ENCODE peak calls at places on chromosomes 16 and 17, in six cellular contexts. H, T, A, Q, D and S are unnamed samples. For H3K4me1, the result is how much of the 10 kb centered on the place peaks cover.

GRCh38 chr17:44095647-44096496 is 25.3 kb downstream of the G6PC3 start:
- DNase-seq in T (peak), Q (peak), A (peak), H (peak), D (peak), S (peak)

GRCh38 chr17:44362964-44363612 is 565 bp downstream of the FAM171A2 start:
- DNase-seq in A (no peak), H (no peak), D (peak), Q (peak), T (no peak), S (peak)

GRCh38 chr16:2964416-2965223 is 545 bp downstream of the KREMEN2 start:
- DNase-seq in T (peak), A (no peak), H (peak), D (no peak), Q (peak), S (peak)

GRCh38 chr17:17416400-17417360 is 60.1 kb upstream of the MED9 start:
- DNase-seq in T (no peak), Q (no peak), H (no peak), A (peak), D (peak), S (no peak)

GRCh38 chr16:3579776-3580175 is 2.6 kb upstream of the NLRC3 start:
- DNase-seq in Q (no peak), H (no peak), A (no peak), D (no peak), T (no peak), S (no peak)

GRCh38 chr16:68265078-68265925 is 976 bp downstream of the SLC7A6 start:
- DNase-seq in T (no peak), H (no peak), D (peak), Q (peak), A (peak), S (peak)

GRCh38 chr16:31072540-31073072 is 1.4 kb downstream of the ZNF668 start:
- DNase-seq in H (peak), T (no peak), D (peak), A (peak), Q (no peak), S (peak)

GRCh38 chr16:31006086-31006385 is 4.4 kb downstream of the STX1B start:
- DNase-seq in D (no peak), T (no peak), A (peak), H (no peak), Q (no peak), S (no peak)

GRCh38 chr16:58418601-58419000 is 26.3 kb downstream of the GINS3 start:
- DNase-seq in H (no peak), D (no peak), A (peak), T (no peak), Q (no peak), S (no peak)

GRCh38 chr17:40176409-40177110 is 710 bp upstream of the RAPGEFL1 start:
- DNase-seq in T (no peak), Q (no peak), A (no peak), D (no peak), H (no peak), S (no peak)

GRCh38 chr17:9615486-9615885 is 29.8 kb upstream of the USP43 start:
- DNase-seq in D (peak), Q (no peak), H (no peak), T (no peak), A (no peak), S (peak)

GRCh38 chr17:27631897-27632725 is 1.1 kb downstream of the LGALS9 start:
- DNase-seq in D (no peak), H (no peak), Q (no peak), T (no peak), A (no peak), S (no peak)

GRCh38 chr16:8620535-8620934 is 963 bp upstream of the METTL22 start:
- DNase-seq in Q (no peak), D (no peak), T (no peak), H (no peak), A (peak), S (no peak)

GRCh38 chr17:17929655-17930380 is 42.4 kb downstream of the TOM1L2 start:
- DNase-seq in T (no peak), A (peak), Q (no peak), H (no peak), D (no peak), S (no peak)

GRCh38 chr16:73126453-73126853 is 78.5 kb upstream of the ZFHX3 start:
- DNase-seq in T (no peak), Q (no peak), A (peak), D (peak), H (no peak), S (peak)

GRCh38 chr17:60598001-60598736 is 1.8 kb upstream of the PPM1D start:
- DNase-seq in Q (no peak), H (no peak), A (no peak), D (no peak), T (no peak), S (no peak)

GRCh38 chr16:3389663-3390338 is 11.0 kb downstream of the ZSCAN32 start:
- DNase-seq in H (no peak), Q (no peak), A (no peak), T (no peak), D (no peak), S (no peak)

GRCh38 chr17:42050360-42051012 is at the start of gene C17orf113:
- DNase-seq in Q (peak), D (peak), H (peak), T (peak), A (no peak), S (no peak)

GRCh38 chr16:6961704-6962103 is 370.9 kb upstream of the RBFOX1 start:
- DNase-seq in T (no peak), D (no peak), Q (no peak), A (no peak), H (no peak), S (no peak)

GRCh38 chr16:86072328-86073102 is 173.6 kb downstream of the IRF8 start:
- DNase-seq in D (peak), A (peak), T (peak), H (peak), Q (peak), S (peak)

GRCh38 chr17:1398900-1399299 is 1.1 kb downstream of the YWHAE start:
- DNase-seq in A (peak), T (no peak), D (peak), H (no peak), Q (no peak), S (peak)

GRCh38 chr16:69031877-69032301 is 73.6 kb upstream of the HAS3 start:
- DNase-seq in T (no peak), D (no peak), A (no peak), H (no peak), Q (no peak), S (peak)

GRCh38 chr16:62213763-62214162 is 177.5 kb upstream of the CDH8 start:
- DNase-seq in T (peak), H (no peak), A (no peak), D (no peak), Q (peak), S (no peak)

DNA sequence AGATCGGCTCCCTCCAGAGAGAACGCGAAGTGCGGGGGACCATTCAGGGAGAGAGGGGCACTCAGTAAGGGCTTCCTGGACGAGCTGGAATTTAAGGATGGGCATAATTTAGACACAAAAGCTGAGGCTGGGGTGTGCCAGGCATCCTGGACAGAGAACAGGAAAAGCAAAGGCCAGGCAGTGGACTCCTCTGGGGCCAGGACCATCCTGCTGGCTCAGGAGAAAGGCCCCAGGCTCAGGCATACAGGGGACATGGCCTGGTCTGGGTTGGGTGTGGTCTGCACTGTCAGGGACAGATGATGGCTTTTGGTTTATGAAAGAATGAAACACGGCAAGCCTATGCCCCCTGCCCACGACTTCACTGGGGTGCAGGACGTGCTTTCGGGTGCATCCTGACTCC is 48.9 kb upstream of the DOC2B start:
- DNase-seq in D (no peak), Q (no peak), H (no peak), T (no peak), A (no peak), S (no peak)
- H3K14ac ChIP-seq in D (no peak), Q (no peak), H (no peak), T (no peak), A (no peak), S (no peak)

DNA sequence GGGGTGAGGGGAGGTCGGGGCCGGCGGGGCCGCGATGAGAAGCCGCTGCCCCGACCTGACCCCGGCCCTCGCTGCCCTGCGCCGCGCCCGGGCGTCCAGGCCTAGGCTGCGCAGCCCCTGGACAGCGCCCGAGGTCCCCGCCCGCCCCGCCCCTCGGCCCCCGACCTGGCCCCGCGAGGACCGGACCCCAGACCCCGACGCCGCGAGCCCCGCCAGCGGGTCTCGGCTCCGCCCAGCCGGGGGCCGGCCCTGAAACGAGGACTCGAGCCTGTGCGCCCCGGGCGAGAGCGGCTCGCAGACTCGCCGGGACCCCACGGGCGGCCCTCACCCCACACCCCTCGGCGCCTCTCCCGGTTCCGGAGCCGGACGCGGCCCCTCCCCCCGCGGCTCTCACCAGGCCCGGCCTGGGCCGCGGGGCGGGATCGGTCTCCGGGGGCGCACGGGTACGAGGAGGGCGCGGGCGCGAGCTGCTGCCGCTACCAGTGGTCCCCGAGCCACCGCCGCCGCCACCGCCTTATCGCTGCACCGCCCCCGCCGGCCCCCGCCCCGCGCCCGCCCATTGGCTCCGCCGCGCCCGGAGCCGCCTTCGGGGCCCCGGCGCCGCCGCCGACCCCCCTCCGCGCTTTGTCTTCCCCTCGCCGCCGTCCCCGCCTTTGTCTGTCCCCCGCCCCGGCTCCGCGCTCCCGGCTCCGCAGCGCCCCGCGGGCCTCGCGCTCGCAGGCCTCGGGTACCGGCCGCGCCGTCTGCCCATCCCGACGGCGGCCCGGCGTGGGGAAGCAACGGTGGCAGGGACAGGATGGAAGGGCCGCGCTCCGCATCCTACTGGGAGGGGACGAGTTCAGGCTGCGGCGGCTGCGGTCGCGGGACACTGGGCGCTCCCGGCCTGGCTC is at the start of gene LIMD2:
- DNase-seq in D (peak), H (peak), T (peak), Q (peak), A (no peak), S (peak)
- H3K4me1 ChIP-seq in D (under half), H (under half), T (under half), Q (under half), A (under half), S (under half)

GRCh38 chr17:31067699-31068184 is 27.0 kb upstream of the NF1 start:
- DNase-seq in A (peak), Q (no peak), H (no peak), D (peak), T (no peak), S (peak)
- H2AFZ ChIP-seq in A (no peak), Q (no peak), H (no peak), D (no peak), T (no peak), S (no peak)

DNA sequence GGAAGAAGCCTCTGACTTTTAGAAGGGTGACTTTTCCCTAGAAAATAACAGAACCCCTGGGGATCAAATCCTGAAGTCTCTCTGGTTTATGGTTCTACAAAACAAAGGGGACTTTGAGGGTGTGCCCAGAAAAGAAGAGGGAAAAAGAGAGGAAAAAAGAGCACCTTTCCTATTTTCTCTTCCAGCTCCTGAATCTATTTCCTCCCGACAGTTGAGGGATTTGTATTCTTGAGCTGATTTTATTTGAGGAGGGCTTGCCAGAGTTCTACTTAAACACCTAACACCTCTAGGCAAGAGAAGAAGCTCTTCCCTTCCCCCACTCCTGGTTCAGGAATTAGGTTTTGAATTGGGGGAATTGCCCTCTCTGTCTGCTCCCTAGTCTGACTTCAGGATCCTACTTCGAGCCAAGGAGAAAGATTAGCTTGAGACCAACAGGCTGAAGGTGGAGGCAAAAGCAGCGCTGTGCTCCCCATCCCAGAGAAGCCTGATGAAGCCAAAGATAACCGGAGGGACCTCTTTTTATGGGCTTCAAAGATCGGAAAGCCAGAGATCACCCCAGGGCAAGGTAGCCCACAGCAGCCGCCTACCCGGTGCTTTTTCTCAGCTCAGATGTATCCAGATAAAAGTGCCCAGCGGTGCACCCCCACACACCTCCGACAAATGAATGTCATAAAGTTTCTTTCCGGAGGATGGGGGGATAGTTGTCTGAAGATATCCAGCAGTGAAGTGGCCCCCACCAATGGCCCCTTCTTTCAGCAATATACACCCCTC is 796 bp downstream of the HOXB3 start:
- DNase-seq in Q (no peak), H (no peak), A (peak), T (no peak), D (no peak), S (no peak)
- H3K14ac ChIP-seq in Q (no peak), H (no peak), A (peak), T (no peak), D (peak), S (peak)

GRCh38 chr16:82699711-82700495 is 73.1 kb downstream of the CDH13 start:
- DNase-seq in A (peak), H (no peak), D (peak), T (no peak), Q (no peak), S (no peak)
- H3K4me1 ChIP-seq in A (under half), H (under half), D (under half), T (under half), Q (under half), S (under half)

GRCh38 chr17:67711916-67712315 is 5.8 kb upstream of the NOL11 start:
- DNase-seq in T (no peak), D (no peak), A (no peak), Q (no peak), H (no peak), S (no peak)

GRCh38 chr17:67707442-67707841 is 10.3 kb upstream of the NOL11 start:
- DNase-seq in A (no peak), T (no peak), D (no peak), H (no peak), Q (no peak), S (no peak)

GRCh38 chr17:67713169-67713568 is 4.6 kb upstream of the NOL11 start:
- DNase-seq in H (no peak), D (no peak), T (no peak), Q (no peak), A (no peak), S (no peak)

GRCh38 chr17:67712375-67712774 is 5.4 kb upstream of the NOL11 start:
- DNase-seq in Q (no peak), D (no peak), T (no peak), A (no peak), H (no peak), S (no peak)

GRCh38 chr17:67708378-67708777 is 9.4 kb upstream of the NOL11 start:
- DNase-seq in H (no peak), D (no peak), A (no peak), Q (peak), T (no peak), S (no peak)
- H2AFZ ChIP-seq in H (peak), D (no peak), A (no peak), Q (peak), T (peak), S (no peak)

GRCh38 chr17:79750650-79751545 is 20.2 kb downstream of the ENPP7 start:
- DNase-seq in A (no peak), Q (no peak), H (no peak), T (no peak), D (no peak), S (no peak)

GRCh38 chr17:79748296-79749099 is 17.8 kb downstream of the ENPP7 start:
- DNase-seq in Q (peak), D (no peak), A (no peak), H (no peak), T (no peak), S (no peak)

GRCh38 chr17:79747508-79748295 is 17.0 kb downstream of the ENPP7 start:
- DNase-seq in T (peak), A (no peak), Q (no peak), H (no peak), D (no peak), S (no peak)

GRCh38 chr17:79749958-79750357 is 19.2 kb downstream of the ENPP7 start:
- DNase-seq in Q (no peak), H (no peak), A (no peak), T (no peak), D (no peak), S (no peak)

GRCh38 chr17:79749156-79749815 is 18.5 kb downstream of the ENPP7 start:
- DNase-seq in A (peak), Q (no peak), D (peak), T (no peak), H (no peak), S (no peak)
- H3K14ac ChIP-seq in A (no peak), Q (no peak), D (no peak), T (no peak), H (no peak), S (no peak)

DNA sequence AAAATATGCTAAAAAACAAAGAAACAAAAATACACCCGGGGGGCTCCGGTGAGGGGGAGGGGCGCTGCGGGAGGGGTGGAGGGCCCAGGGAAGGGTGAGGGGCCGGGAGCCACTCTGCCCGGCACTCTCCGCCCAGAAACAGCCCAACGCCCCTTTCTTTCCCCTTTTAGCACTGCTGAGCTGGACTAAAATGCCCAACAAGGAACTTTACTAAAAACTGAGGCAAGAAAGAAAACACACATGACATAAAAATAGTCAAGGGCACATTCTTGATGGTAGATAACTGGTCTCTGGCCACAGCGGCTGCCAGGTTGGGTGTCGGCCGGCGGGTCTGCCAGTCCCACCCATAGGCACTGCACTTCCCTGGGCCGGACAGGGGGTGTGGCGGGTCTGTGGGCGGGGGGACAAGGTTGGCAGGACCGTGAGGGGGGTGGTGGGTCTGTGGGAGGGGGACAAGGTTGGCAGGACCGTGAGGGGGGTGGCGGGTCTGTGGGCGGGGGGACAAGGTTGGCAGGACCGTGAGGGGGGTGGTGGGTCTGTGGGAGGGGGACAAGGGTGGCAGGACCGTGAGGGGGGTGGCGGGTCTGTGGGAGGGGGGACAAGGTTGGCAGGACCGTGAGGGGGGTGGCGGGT is 20.9 kb downstream of the METRNL start:
- DNase-seq in A (no peak), H (no peak), T (no peak), D (no peak), Q (no peak), S (no peak)
- H3K4me1 ChIP-seq in A (under half), H (under half), T (under half), D (half or more), Q (under half), S (under half)

DNA sequence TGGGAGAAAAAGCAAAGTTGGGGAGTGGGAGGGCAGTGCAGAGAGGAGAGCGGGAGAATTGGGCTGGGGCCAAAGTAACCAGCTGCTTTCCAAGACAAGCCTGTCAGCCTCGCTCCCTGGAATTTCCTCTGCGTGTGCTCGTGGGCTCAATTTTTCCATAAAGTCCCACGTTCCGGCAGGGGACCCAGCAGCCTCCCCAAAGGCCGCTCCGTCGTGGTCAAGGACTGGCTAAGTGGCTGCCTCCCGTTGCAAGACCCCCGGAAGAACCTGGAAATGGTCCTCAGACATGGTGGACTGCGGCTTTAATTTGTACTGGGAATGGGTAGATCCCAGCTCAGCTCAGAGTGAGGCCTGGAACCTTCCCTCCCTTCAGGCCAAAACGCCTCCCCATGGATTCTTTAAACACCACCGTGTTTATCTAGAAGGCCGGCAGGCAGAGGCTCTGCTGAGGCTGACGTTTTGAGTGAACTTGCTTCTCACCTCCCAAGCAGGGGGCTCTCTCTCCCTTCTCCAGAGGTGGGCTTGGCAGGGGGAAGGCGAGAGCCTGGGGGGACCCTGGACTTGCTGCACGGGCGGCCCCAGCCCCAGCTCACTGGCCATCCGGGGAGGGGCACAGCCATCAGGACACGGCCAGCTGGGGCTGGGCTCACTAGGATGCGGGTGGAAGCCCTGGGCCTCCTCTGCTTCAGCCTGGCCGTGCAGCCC is 190.0 kb downstream of the C16orf95 start:
- DNase-seq in H (no peak), T (no peak), A (peak), D (peak), Q (no peak), S (peak)
- H2AFZ ChIP-seq in H (no peak), T (no peak), A (peak), D (no peak), Q (no peak), S (no peak)